ENCODE peak calls at places on chromosomes 3 and 15, in ten cellular contexts. One of them, this sample, is unnamed.

GRCh38 chr3:97232635-97233034 is 418.2 kb downstream of the EPHA6 start:
- DNase-seq in lower leg skin: no peak
- DNase-seq in AG09319: no peak
- DNase-seq in fibroblast of pulmonary artery: no peak
- DNase-seq in GM23338: no peak
- DNase-seq in coronary artery: no peak
- DNase-seq in AG09309: no peak
- DNase-seq in HFF-Myc: no peak
- DNase-seq in GM04504: no peak
- DNase-seq in Ammon's horn: no peak
- DNase-seq in this sample: no peak

GRCh38 chr15:93477188-93477587 is 388.2 kb upstream of the RGMA start:
- DNase-seq in lower leg skin: no peak
- DNase-seq in AG09319: no peak
- DNase-seq in fibroblast of pulmonary artery: no peak
- DNase-seq in GM23338: peak
- DNase-seq in coronary artery: no peak
- DNase-seq in AG09309: no peak
- DNase-seq in HFF-Myc: no peak
- DNase-seq in GM04504: no peak
- DNase-seq in Ammon's horn: no peak
- DNase-seq in this sample: no peak

GRCh38 chr3:66693461-66693912 is 192.7 kb upstream of the LRIG1 start:
- DNase-seq in lower leg skin: no peak
- DNase-seq in AG09319: no peak
- DNase-seq in fibroblast of pulmonary artery: peak
- DNase-seq in GM23338: no peak
- DNase-seq in coronary artery: no peak
- DNase-seq in AG09309: no peak
- DNase-seq in HFF-Myc: no peak
- DNase-seq in GM04504: no peak
- DNase-seq in Ammon's horn: peak
- DNase-seq in this sample: no peak

GRCh38 chr3:110414851-110415250 is 656.8 kb upstream of the NECTIN3 start:
- DNase-seq in lower leg skin: no peak
- DNase-seq in AG09319: no peak
- DNase-seq in fibroblast of pulmonary artery: peak
- DNase-seq in GM23338: no peak
- DNase-seq in coronary artery: no peak
- DNase-seq in AG09309: peak
- DNase-seq in HFF-Myc: no peak
- DNase-seq in GM04504: peak
- DNase-seq in Ammon's horn: no peak
- DNase-seq in this sample: no peak

GRCh38 chr3:56188201-56188600 is 280.1 kb downstream of the ERC2 start:
- DNase-seq in lower leg skin: no peak
- DNase-seq in AG09319: no peak
- DNase-seq in fibroblast of pulmonary artery: no peak
- DNase-seq in GM23338: no peak
- DNase-seq in coronary artery: no peak
- DNase-seq in AG09309: no peak
- DNase-seq in HFF-Myc: no peak
- DNase-seq in GM04504: no peak
- DNase-seq in Ammon's horn: peak
- DNase-seq in this sample: no peak

GRCh38 chr3:144033235-144033579 is 61.6 kb downstream of the DIPK2A start:
- DNase-seq in lower leg skin: no peak
- DNase-seq in AG09319: no peak
- DNase-seq in fibroblast of pulmonary artery: no peak
- DNase-seq in GM23338: no peak
- DNase-seq in coronary artery: no peak
- DNase-seq in AG09309: no peak
- DNase-seq in HFF-Myc: no peak
- DNase-seq in GM04504: no peak
- DNase-seq in Ammon's horn: no peak
- DNase-seq in this sample: no peak

GRCh38 chr3:149554826-149555225 is 80.3 kb downstream of the TM4SF4 start:
- DNase-seq in lower leg skin: no peak
- DNase-seq in AG09319: no peak
- DNase-seq in fibroblast of pulmonary artery: peak
- DNase-seq in GM23338: no peak
- DNase-seq in coronary artery: no peak
- DNase-seq in AG09309: peak
- DNase-seq in HFF-Myc: peak
- DNase-seq in GM04504: no peak
- DNase-seq in Ammon's horn: no peak
- DNase-seq in this sample: peak

GRCh38 chr3:53730565-53730964 is 115.7 kb downstream of the CHDH start:
- DNase-seq in lower leg skin: no peak
- DNase-seq in AG09319: no peak
- DNase-seq in fibroblast of pulmonary artery: peak
- DNase-seq in GM23338: no peak
- DNase-seq in coronary artery: no peak
- DNase-seq in AG09309: no peak
- DNase-seq in HFF-Myc: no peak
- DNase-seq in GM04504: no peak
- DNase-seq in Ammon's horn: peak
- DNase-seq in this sample: no peak

GRCh38 chr3:151035072-151035471 is 50.4 kb upstream of the MED12L start:
- DNase-seq in lower leg skin: no peak
- DNase-seq in AG09319: no peak
- DNase-seq in fibroblast of pulmonary artery: no peak
- DNase-seq in GM23338: no peak
- DNase-seq in coronary artery: no peak
- DNase-seq in AG09309: no peak
- DNase-seq in HFF-Myc: no peak
- DNase-seq in GM04504: no peak
- DNase-seq in Ammon's horn: no peak
- DNase-seq in this sample: no peak

GRCh38 chr3:47399016-47399415 is 18.2 kb downstream of the PTPN23 start:
- DNase-seq in lower leg skin: no peak
- DNase-seq in AG09319: no peak
- DNase-seq in fibroblast of pulmonary artery: no peak
- DNase-seq in GM23338: no peak
- DNase-seq in coronary artery: no peak
- DNase-seq in AG09309: no peak
- DNase-seq in HFF-Myc: no peak
- DNase-seq in GM04504: no peak
- DNase-seq in Ammon's horn: no peak
- DNase-seq in this sample: no peak

GRCh38 chr3:145450018-145450682 is 710.8 kb downstream of the PLOD2 start:
- DNase-seq in lower leg skin: no peak
- DNase-seq in AG09319: no peak
- DNase-seq in fibroblast of pulmonary artery: no peak
- DNase-seq in GM23338: no peak
- DNase-seq in coronary artery: no peak
- DNase-seq in AG09309: no peak
- DNase-seq in HFF-Myc: no peak
- DNase-seq in GM04504: no peak
- DNase-seq in Ammon's horn: no peak
- DNase-seq in this sample: no peak

GRCh38 chr15:82146990-82147461 is 101.2 kb upstream of the MEX3B start:
- DNase-seq in lower leg skin: no peak
- DNase-seq in AG09319: no peak
- DNase-seq in fibroblast of pulmonary artery: peak
- DNase-seq in GM23338: no peak
- DNase-seq in coronary artery: no peak
- DNase-seq in AG09309: no peak
- DNase-seq in HFF-Myc: peak
- DNase-seq in GM04504: peak
- DNase-seq in Ammon's horn: peak
- DNase-seq in this sample: no peak

GRCh38 chr3:45665101-45665572 is 24.1 kb upstream of the SACM1L start:
- DNase-seq in lower leg skin: no peak
- DNase-seq in AG09319: no peak
- DNase-seq in fibroblast of pulmonary artery: peak
- DNase-seq in GM23338: peak
- DNase-seq in coronary artery: no peak
- DNase-seq in AG09309: no peak
- DNase-seq in HFF-Myc: no peak
- DNase-seq in GM04504: no peak
- DNase-seq in Ammon's horn: peak
- DNase-seq in this sample: peak

GRCh38 chr3:38247366-38248035 is 18.1 kb upstream of the SLC22A13 start:
- DNase-seq in lower leg skin: no peak
- DNase-seq in AG09319: peak
- DNase-seq in fibroblast of pulmonary artery: peak
- DNase-seq in GM23338: no peak
- DNase-seq in coronary artery: no peak
- DNase-seq in AG09309: peak
- DNase-seq in HFF-Myc: peak
- DNase-seq in GM04504: peak
- DNase-seq in Ammon's horn: peak
- DNase-seq in this sample: no peak

GRCh38 chr15:22863356-22863755 is 24.9 kb downstream of the NIPA2 start:
- DNase-seq in lower leg skin: no peak
- DNase-seq in AG09319: no peak
- DNase-seq in fibroblast of pulmonary artery: no peak
- DNase-seq in GM23338: no peak
- DNase-seq in coronary artery: no peak
- DNase-seq in AG09309: no peak
- DNase-seq in HFF-Myc: no peak
- DNase-seq in GM04504: no peak
- DNase-seq in Ammon's horn: no peak
- DNase-seq in this sample: no peak

GRCh38 chr3:111236833-111237713 is 165.5 kb downstream of the NECTIN3 start:
- DNase-seq in lower leg skin: no peak
- DNase-seq in AG09319: no peak
- DNase-seq in fibroblast of pulmonary artery: peak
- DNase-seq in GM23338: no peak
- DNase-seq in coronary artery: no peak
- DNase-seq in AG09309: peak
- DNase-seq in HFF-Myc: no peak
- DNase-seq in GM04504: peak
- DNase-seq in Ammon's horn: no peak
- DNase-seq in this sample: no peak